ENCODE peak calls at places on chromosomes 6 and 20, in four cellular contexts. F is cardiac fibroblast, X is dorsolateral prefrontal cortex, S is RWPE1. T is an unnamed sample.

GRCh38 chr20:50577175-50578018 is 67.2 kb downstream of the PTPN1 start:
- DNase-seq in F (no peak), S (no peak), X (no peak), T (no peak)

GRCh38 chr6:17588011-17588410 is 12.1 kb upstream of the FAM8A1 start:
- DNase-seq in S (no peak), F (no peak), X (no peak), T (no peak)

GRCh38 chr6:22551280-22551679 is 18.1 kb upstream of the HDGFL1 start:
- DNase-seq in F (peak), X (no peak), S (no peak), T (no peak)

GRCh38 chr6:127710668-127711067 is 133.7 kb downstream of the C6orf58 start:
- DNase-seq in X (no peak), F (no peak), S (no peak), T (no peak)

GRCh38 chr20:41177636-41178035 is 40.3 kb downstream of the PLCG1 start:
- DNase-seq in S (peak), F (peak), X (peak), T (no peak)

GRCh38 chr6:111481836-111482235 is 1.2 kb downstream of the REV3L start:
- DNase-seq in F (peak), S (no peak), X (no peak), T (no peak)

GRCh38 chr6:7721654-7722053 is 4.2 kb upstream of the BMP6 start:
- DNase-seq in X (no peak), S (no peak), F (peak), T (no peak)

GRCh38 chr6:85416049-85416448 is 33.8 kb upstream of the NT5E start:
- DNase-seq in F (no peak), X (no peak), S (no peak), T (no peak)

GRCh38 chr20:8790442-8791074 is 278.3 kb upstream of the PLCB4 start:
- DNase-seq in X (peak), F (peak), S (peak), T (peak)

GRCh38 chr6:12911387-12911960 is 194.9 kb downstream of the PHACTR1 start:
- DNase-seq in X (no peak), S (no peak), F (peak), T (no peak)
- TF ChIP-seq CTCF in X (peak), S (peak), F (peak), T (peak)

GRCh38 chr6:108360919-108361311 is 66.1 kb downstream of the AFG1L start:
- DNase-seq in X (no peak), S (no peak), F (no peak), T (no peak)

GRCh38 chr6:108363113-108363512 is 68.3 kb downstream of the AFG1L start:
- DNase-seq in S (no peak), X (no peak), F (no peak), T (no peak)

GRCh38 chr6:108361312-108361932 is 66.6 kb downstream of the AFG1L start:
- DNase-seq in F (peak), X (no peak), S (no peak), T (no peak)

GRCh38 chr6:108362455-108362854 is 67.6 kb downstream of the AFG1L start:
- DNase-seq in X (no peak), S (no peak), F (no peak), T (no peak)

DNA sequence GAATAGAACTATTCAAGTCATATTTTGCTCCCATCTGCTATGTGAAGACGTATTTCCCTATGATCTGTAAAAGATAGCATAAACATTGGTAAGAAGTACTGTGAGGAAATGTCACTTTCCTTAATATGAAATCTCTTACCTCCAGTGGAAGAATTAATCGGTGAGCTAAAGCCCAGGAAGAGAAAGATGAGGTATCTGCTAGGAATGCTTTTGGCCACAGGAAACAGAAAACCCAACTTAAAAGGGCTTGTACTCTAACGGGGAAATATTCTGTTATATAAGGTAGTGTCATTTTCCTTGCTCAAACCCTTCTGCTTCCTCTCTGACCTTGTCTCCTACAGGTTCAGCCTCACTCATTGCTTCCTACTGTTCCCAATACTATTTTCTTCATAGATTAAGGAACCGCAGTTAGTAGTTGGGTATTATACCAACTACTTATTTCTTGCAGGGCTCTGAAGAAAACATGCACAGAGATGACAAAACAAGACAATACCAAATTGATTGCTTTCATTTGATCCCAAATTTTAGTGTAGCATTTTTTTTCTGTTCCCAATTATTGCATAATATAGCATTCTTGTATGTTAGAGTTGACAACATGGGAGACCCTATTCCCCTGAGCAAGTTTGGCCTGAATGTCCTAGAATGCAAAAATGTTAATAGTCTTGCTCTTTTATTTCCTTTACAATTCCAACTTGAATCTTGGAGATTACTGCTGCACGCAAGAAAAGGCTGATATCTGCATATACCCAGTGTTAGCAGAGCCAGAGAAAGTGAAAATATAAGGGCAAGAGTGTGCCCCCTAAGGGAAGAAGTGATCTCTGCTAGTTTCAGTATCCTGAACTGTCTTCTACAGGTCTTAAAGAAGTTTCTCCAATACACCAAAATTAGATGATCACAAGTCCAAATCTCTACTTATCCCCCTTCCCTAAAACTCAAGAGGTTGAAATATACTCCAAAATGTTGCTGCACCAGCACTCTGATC is 65.3 kb downstream of the AFG1L start:
- DNase-seq in F (peak), S (no peak), X (no peak), T (no peak)
- TF ChIP-seq CTCF in F (peak), S (no peak), X (no peak), T (no peak)

DNA sequence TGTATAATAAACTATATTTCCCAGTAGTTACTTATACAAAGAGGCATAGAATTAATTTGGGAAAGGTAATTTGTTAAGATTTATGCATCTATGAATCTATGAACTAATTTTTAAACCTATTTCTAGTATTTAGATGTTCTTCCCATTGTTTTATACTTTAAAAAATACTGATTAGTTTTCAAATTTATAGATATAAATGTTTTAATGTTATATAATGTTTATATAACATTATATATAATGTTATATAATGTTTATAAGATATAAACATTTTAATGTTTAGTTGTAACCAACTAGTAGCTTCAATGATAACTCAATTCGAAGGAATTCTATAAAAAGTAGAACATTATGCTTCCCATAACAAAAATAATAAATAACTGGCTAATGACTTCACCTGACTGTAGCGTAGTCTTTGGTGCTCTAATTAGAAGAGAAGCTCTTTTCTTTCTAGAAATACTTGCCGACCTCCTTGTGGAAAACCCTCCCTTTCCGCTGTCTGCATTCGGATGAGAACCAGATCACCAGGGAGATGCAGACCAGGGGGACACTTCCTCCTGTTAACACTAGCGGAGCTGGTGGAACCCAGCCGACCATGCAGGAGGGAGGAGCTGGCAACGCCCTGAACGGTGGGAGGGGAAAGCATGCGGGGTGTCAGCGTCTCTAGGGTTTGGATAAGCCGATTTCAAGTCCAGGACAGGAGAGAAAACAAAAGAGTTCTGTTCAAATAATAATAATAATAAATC is 158.4 kb downstream of the OR2B2 start:
- DNase-seq in X (peak), S (peak), F (peak), T (peak)
- TF ChIP-seq CTCF in X (no peak), S (peak), F (peak), T (peak)

DNA sequence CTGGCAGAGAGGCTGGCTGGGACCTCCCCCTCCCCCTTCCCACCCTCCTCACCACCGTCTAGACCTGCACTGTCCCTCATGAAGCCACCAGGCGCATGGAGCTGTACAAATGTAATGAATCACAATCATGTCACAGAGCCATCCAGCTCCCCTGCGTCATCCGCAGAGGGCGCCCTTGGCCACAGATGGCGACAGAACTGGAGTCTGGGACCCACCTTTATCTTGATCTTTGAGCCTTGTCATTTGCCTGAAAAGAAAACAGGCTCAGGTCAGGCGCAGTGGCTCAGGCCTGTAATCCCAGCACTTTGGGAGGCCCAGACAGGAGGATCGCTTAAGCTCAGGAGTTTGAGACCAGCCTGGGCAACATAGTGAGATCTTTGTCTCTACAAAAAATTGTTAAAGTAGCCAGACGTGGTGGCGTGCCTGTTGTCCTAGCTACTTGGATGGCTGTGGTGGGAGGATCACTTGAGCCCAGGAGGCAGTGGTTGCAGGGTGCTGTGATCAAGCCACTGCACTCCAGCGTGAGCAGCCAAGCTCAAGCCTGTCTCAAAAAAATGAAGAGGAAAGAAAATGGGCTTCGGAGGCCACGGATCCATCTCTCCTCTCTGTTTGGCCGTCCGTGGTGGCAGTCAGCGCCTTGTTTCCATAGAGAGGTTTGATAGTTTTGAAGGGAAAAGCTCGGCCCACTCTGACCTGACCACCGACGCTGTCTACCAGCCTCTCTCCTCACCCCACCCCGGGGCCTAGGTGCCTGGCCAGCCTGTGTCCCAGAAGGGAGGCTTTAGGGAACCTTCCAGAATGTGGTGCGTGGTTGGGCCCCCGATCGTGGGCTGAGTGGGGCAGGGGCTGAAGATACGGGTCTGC is 6.2 kb downstream of the COL9A3 start:
- DNase-seq in F (peak), S (peak), X (no peak), T (peak)
- TF ChIP-seq CTCF in F (peak), S (peak), X (peak), T (peak)

GRCh38 chr6:106324726-106325335 is 729 bp downstream of the ATG5 start:
- DNase-seq in F (peak), X (no peak), S (peak), T (no peak)

GRCh38 chr6:106321940-106322339 is 3.6 kb downstream of the ATG5 start:
- DNase-seq in X (no peak), F (no peak), S (no peak), T (no peak)

DNA sequence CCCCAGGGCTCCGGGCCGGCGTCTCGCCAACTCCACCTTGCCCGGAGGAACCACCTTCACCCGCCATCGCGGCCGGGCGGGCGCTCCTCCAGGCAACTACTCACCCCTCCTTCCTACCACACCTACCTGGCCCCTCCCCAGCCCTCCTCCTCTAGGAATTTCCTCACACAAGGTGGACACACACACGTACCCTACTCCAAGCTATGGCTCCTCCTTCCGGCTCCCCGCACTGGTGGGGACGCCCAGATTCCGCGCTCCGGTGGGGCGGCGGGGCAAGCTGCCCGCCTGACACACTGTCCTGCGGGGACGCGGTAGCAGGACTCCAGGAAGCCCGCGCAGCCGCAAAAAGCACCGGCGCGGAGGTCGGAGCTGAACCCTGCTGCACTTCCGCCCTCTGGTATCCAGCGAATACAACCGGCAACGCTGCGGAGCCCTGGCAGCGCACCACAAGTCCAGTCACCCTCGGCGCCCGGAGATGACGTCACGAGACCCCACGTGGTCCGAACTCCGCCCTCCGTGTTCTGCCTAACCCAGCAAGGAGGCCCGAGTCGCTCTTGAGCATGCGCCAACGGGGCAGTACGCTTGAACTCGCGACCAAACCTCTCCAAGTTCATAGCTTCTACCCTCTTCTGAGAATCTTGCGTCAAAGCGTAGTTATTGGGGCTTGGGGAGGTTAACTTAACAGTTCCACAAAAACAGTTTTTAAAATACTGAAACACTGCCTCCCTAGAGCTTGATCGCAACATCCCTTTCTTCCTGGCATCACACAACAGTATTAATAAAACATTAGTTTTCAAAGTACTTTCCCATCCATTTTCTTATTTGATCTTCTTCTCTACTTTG is at the start of gene ATG5:
- DNase-seq in X (peak), S (peak), F (peak), T (peak)
- TF ChIP-seq CTCF in X (no peak), S (no peak), F (no peak), T (no peak)

GRCh38 chr20:18837710-18838109 is 24.1 kb downstream of the SCP2D1 start:
- DNase-seq in F (no peak), S (no peak), X (no peak), T (no peak)

GRCh38 chr20:18835850-18836249 is 22.3 kb downstream of the SCP2D1 start:
- DNase-seq in F (no peak), X (no peak), S (no peak), T (no peak)

GRCh38 chr20:18840248-18840645 is 26.7 kb downstream of the SCP2D1 start:
- DNase-seq in F (no peak), X (no peak), S (no peak), T (no peak)

DNA sequence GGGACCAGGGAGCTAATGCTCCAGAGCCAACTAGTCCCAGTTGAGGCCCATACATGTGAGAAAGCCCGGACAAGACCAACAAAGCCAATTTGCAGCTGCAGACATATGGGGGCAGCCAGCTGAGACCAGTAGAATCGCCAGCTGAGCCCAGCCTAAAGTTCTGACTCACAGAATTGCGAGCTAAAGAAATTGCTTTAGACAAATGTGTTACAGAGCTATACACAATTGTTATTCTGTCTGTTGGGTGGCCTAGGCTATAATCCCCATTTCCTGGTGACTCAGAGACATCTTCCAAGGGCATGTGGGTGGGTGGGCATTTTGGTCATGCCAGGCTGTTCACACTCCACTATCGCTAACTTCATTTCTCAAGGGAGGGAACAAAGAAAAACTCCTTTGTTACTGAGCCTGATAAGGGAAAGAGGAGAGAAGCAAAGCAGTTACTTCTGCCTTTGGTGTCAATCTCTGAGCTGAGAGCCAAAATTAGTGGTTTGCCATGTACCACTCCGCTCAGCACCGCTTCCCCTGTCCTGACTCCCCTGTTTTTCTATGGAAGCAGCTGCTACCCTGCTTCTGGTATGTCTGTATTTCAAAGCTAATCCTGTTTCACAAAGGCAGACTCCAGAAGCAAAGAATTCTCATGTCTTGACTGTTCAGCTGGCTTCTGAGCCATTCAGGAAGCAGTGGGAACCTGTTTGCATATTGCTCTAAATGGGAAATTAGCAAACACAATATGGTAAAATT is 26.1 kb downstream of the SCP2D1 start:
- DNase-seq in X (no peak), S (no peak), F (no peak), T (no peak)
- TF ChIP-seq CTCF in X (no peak), S (no peak), F (no peak), T (no peak)

GRCh38 chr20:12968472-12968871 is 40.3 kb upstream of the SPTLC3 start:
- DNase-seq in S (no peak), F (no peak), X (no peak), T (no peak)

GRCh38 chr20:12965880-12966270 is 42.9 kb upstream of the SPTLC3 start:
- DNase-seq in S (no peak), X (no peak), F (no peak), T (no peak)

GRCh38 chr20:12965212-12965879 is 43.4 kb upstream of the SPTLC3 start:
- DNase-seq in F (no peak), X (no peak), S (no peak), T (no peak)

GRCh38 chr20:12967932-12968331 is 40.8 kb upstream of the SPTLC3 start:
- DNase-seq in X (no peak), S (no peak), F (no peak), T (no peak)

GRCh38 chr20:12966468-12967085 is 42.2 kb upstream of the SPTLC3 start:
- DNase-seq in S (peak), F (peak), X (no peak), T (no peak)
- TF ChIP-seq CTCF in S (peak), F (peak), X (peak), T (peak)

GRCh38 chr6:1347187-1347560 is 35.3 kb downstream of the FOXQ1 start:
- DNase-seq in X (no peak), F (no peak), S (no peak), T (no peak)
- TF ChIP-seq CTCF in X (no peak), F (no peak), S (no peak), T (no peak)